ENCODE peak calls at places on chromosomes 2 and 18, in five cellular contexts. D is bronchial epithelial cell, A is esophagus squamous epithelium, J is cardiac muscle cell, Z is lower lobe of right lung. S is an unnamed sample.

GRCh38 chr2:134284119-134284670 is 30.3 kb downstream of the MGAT5 start:
- DNase-seq in D (no peak), A (no peak), J (no peak), Z (no peak), S (no peak)

GRCh38 chr18:59899298-59900221 is at the start of gene PMAIP1:
- DNase-seq in J (peak; percentile 92), A (peak; percentile 18), D (peak; percentile 85), Z (peak; percentile 90), S (peak; percentile 48)

GRCh38 chr18:28984731-28985130 is 807.8 kb upstream of the CDH2 start:
- DNase-seq in Z (no peak), D (peak; percentile 50), A (no peak), J (peak; percentile 40), S (no peak)

GRCh38 chr2:103008586-103008985 is 246.8 kb downstream of the TMEM182 start:
- DNase-seq in D (no peak), J (no peak), A (no peak), Z (no peak), S (no peak)

GRCh38 chr2:219612605-219613286 is 14.7 kb upstream of the SLC4A3 start:
- DNase-seq in A (no peak), J (no peak), D (no peak), Z (no peak), S (no peak)

GRCh38 chr2:8592736-8593135 is 89.1 kb upstream of the ID2 start:
- DNase-seq in Z (peak; percentile 14), A (no peak), D (no peak), J (no peak), S (no peak)

GRCh38 chr2:36294290-36294689 is 61.3 kb upstream of the CRIM1 start:
- DNase-seq in J (no peak), A (no peak), D (no peak), Z (no peak), S (no peak)

GRCh38 chr2:212711851-212712250 is 173.2 kb upstream of the ERBB4 start:
- DNase-seq in J (no peak), Z (no peak), A (no peak), D (peak; percentile 95), S (no peak)

GRCh38 chr2:120607506-120607905 is 128.2 kb upstream of the GLI2 start:
- DNase-seq in Z (peak; percentile 14), J (no peak), D (no peak), A (no peak), S (no peak)

GRCh38 chr2:46470114-46470628 is 9.2 kb upstream of the TMEM247 start:
- DNase-seq in J (no peak), Z (no peak), A (no peak), D (no peak), S (no peak)

GRCh38 chr2:225466891-225467604 is 67.5 kb downstream of the NYAP2 start:
- DNase-seq in A (no peak), J (no peak), D (peak; percentile 46), Z (no peak), S (no peak)

GRCh38 chr2:225464346-225465025 is 65.0 kb downstream of the NYAP2 start:
- DNase-seq in Z (no peak), J (no peak), D (peak; percentile 12), A (no peak), S (no peak)

GRCh38 chr2:225465827-225466226 is 66.3 kb downstream of the NYAP2 start:
- DNase-seq in Z (no peak), A (no peak), J (no peak), D (no peak), S (no peak)

GRCh38 chr2:225463449-225463848 is 63.9 kb downstream of the NYAP2 start:
- DNase-seq in A (no peak), J (no peak), D (no peak), Z (no peak), S (no peak)

GRCh38 chr2:225462945-225463344 is 63.4 kb downstream of the NYAP2 start:
- DNase-seq in A (no peak), Z (no peak), D (peak; percentile 15), J (no peak), S (no peak)
- TF ChIP-seq CTCF in A (no peak), Z (no peak), D (peak; percentile 33), J (no peak), S (no peak)

GRCh38 chr2:86440631-86441391 is at the start of gene KDM3A:
- DNase-seq in A (peak; percentile 99), D (peak; percentile 94), J (peak; percentile 100), Z (peak; percentile 99), S (peak; percentile 98)
- H3K4me3 ChIP-seq in A (peak within 1 kb of the TSS; percentile 64), D (peak within 1 kb of the TSS; percentile 57), J (peak within 1 kb of the TSS; percentile 74), Z (peak within 1 kb of the TSS; percentile 86), S (peak within 1 kb of the TSS; percentile 74)

DNA sequence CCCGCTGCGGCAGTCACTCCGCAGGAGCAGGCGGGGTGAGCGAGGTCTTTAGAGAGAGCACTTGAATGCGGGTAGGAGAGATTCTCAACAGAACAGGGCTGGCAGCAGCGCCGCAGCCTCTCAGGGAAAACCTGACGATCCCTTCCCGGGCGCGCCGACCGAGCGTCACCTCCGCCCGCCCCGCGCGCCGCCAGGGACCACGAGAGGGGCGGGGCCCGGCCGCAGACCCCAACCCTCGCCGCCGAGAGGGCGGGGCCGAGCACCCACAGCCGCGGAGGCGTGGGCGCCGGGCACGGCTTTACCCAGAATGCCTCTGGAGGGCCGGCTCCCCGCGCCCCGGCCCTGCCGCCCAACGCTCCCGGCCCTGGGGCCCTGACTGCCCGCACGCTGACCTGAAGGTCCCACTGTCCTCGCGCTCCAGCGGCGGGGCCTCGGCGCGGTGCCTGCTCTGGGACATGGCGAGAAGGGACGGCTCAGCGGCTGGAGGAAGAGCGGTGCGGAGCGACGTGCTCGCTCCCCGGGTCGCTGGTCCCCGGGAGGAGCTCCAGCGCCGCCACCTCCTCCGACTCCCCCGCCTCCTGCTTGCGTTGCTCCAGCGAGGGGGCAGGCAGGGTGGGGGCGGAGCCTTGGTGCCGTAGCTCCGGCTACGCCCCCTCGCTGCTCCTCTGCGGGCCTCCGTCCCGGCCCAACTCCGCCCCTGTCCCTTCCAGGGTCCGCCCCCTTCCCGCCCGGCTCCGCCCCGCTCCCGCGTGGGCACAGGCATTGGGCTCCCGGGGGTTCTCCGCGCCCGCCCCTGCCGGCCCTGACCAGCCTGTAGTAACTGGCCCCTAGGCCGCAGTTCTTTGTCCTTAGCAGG is at the start of the genes PJVK and PRKRA:
- DNase-seq in A (peak; percentile 80), Z (peak; percentile 99), J (peak; percentile 99), D (peak; percentile 86), S (peak; percentile 96)
- TF ChIP-seq CTCF in A (peak; percentile 8), Z (no peak), J (no peak), D (no peak), S (peak; percentile 64)

DNA sequence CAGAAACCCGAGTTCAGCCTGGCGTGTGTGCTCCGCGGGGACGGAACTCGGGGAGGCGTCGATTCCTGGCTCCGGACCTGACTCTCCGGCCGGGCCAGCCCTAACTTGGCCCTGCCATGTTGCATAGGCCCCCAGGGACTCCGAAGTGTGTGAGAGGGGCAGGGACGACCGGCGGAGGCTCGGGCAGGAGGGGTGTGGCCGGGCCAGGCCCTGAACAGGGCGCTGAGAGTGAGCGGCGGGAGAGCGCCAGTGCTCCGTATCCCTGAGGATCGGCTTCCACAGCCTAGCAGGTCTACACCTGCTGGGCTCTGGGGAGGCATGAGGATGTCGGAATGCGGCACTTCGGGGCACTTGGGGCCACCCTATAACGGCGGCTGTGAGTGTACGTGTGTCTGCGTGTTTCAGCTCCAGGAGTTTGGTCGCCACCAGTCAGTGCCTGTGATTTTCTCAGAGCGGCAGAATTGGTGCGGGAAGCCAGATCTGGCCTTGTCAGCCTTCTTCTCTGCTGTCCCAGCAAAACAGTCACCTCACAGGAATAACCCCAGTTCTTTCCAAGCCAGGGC is 846 bp downstream of the KCNK3 start:
- DNase-seq in J (no peak), A (no peak), D (no peak), Z (no peak), S (no peak)
- H3K4me3 ChIP-seq in J (peak overlapping the region; percentile 30), A (peak overlapping the region; percentile 17), D (no peak overlapping the region), Z (peak overlapping the region; percentile 44), S (peak overlapping the region; percentile 63)

DNA sequence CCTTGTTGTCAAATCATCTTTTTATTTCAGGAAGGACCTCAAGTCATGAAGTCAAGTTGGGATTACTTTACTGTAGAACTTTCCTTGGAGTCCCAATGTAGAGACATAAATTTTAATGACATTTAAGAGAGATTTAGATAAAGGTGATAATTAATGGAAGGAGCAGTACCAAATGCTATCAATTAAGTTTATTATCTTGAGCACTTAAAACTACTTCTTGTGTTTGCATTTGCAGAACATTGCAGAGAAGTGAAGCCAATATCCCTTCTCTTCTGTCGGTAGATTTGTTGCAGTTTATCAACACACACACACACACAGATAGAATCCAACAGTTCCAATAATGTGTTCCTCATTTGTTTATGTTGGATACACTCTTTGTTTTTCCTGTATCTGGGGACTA is 570.7 kb downstream of the EPHA4 start:
- DNase-seq in A (no peak), D (no peak), Z (no peak), J (no peak), S (no peak)
- TF ChIP-seq CTCF in A (no peak), D (no peak), Z (no peak), J (no peak), S (no peak)

DNA sequence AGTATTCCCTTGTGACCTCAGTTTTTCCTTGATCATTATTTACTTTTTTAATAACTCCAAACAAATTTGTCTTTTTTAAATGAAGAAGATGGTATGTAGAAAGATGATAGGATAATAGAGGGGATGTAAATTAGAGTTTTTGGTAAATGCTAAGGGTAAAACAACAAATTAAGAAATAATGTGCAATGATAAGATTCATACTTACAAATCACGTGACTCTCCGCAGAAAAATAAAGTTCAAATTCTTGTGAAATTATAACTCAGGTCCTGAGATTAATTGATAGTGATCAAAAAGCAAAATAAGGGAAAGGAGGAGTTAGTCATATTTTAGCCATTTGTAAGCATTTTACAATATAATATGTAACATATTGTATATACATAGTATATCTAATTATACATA is 304.1 kb upstream of the KCNH7 start:
- DNase-seq in D (no peak), A (no peak), Z (no peak), J (no peak), S (no peak)
- H3K4me3 ChIP-seq in D (no peak overlapping the region), A (no peak overlapping the region), Z (no peak overlapping the region), J (no peak overlapping the region), S (no peak overlapping the region)

DNA sequence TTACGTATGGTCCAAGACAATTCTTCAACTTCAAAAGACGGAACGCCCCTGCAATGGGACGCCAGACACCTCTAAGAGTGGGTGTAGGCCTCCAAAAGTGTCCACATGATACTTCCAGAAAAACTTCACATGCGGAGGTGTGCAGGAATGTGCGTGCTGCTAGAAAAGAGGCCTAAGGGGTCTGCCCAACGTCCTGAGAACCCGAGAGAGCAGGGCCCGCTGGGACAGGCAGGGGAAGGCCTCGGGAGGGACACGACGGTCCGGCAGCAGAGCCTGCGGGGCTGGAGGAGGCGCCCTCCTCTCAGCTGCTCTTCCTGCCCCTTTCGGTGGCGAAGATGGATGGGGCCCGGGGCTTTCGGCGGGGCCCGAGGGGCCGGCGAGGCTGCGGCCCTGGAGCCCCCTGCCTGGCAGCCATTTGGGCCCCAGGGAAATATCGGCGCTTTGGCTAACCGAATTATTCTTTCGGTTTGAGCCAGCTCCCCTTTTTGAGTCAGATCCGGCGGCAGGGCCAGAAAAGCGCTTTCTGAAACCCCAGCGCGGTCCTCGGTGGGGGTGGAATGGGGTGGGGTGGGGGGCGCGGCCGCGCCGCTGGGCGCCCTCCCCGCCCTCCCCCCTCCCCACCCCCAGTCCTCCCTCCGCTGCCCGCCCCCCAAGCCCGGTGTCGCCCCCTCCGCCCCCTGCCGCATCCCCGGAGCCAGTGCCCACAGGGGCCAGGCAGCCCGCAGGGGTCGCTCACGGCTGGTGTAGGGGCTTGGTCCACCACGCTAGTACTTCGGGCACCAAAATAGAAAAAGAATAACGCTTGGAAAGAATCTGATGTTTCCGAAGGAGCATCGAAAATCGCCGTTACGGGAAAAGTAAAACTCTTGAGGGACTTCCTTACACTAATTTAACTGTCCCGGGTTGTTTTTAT is 9.2 kb upstream of the ARID5A start:
- DNase-seq in J (peak; percentile 54), Z (no peak), D (no peak), A (no peak), S (no peak)
- TF ChIP-seq CTCF in J (peak; percentile 43), Z (peak; percentile 37), D (no peak), A (peak; percentile 31), S (peak; percentile 37)